ENCODE peak calls at places on chromosome 19, in five cellular contexts. J is progenitor cell of endocrine pancreas, C is glutamatergic neuron, K is K562, S is tibial artery. T is an unnamed sample.

GRCh38 chr19:6127716-6128335 is 7.6 kb upstream of the ACSBG2 start:
- DNase-seq in J (no peak), C (no peak), K (no peak), S (no peak), T (no peak)

GRCh38 chr19:56639217-56639616 is 3.7 kb upstream of the SMIM17 start:
- DNase-seq in J (no peak), C (no peak), K (peak; percentile 22), S (no peak), T (no peak)

GRCh38 chr19:34430738-34431625 is 2.8 kb downstream of the UBA2 start:
- DNase-seq in J (no peak), C (no peak), K (peak; percentile 61), S (no peak), T (peak; percentile 63)

GRCh38 chr19:31448221-31448657 is 99.0 kb upstream of the TSHZ3 start:
- DNase-seq in J (no peak), C (no peak), K (no peak), S (peak; percentile 21), T (no peak)

GRCh38 chr19:10927691-10928562 is 512 bp downstream of the YIPF2 start:
- DNase-seq in J (no peak), C (no peak), K (peak; percentile 72), S (no peak), T (peak; percentile 24)

GRCh38 chr19:43774103-43774939 is 6.5 kb downstream of the KCNN4 start:
- DNase-seq in J (peak; percentile 75), C (peak; percentile 87), K (peak; percentile 96), S (no peak), T (no peak)

GRCh38 chr19:42989851-42990250 is 36.4 kb downstream of the PSG11 start:
- DNase-seq in J (no peak), C (no peak), K (no peak), S (no peak), T (no peak)

GRCh38 chr19:33152178-33152577 is 20.3 kb downstream of the WDR88 start:
- DNase-seq in J (no peak), C (no peak), K (no peak), S (no peak), T (no peak)

GRCh38 chr19:1213391-1214286 is 8.1 kb downstream of the STK11 start:
- DNase-seq in J (no peak), C (peak; percentile 27), K (no peak), S (peak; percentile 72), T (peak; percentile 73)

GRCh38 chr19:39599116-39599515 is 3.2 kb upstream of the LGALS13 start:
- DNase-seq in J (peak; percentile 42), C (no peak), K (peak; percentile 25), S (no peak), T (peak; percentile 48)

GRCh38 chr19:55402509-55402908 is 5.1 kb downstream of the UBE2S start:
- DNase-seq in J (no peak), C (no peak), K (no peak), S (no peak), T (no peak)

GRCh38 chr19:8150998-8151397 is 1.6 kb upstream of the FBN3 start:
- DNase-seq in J (no peak), C (no peak), K (peak; percentile 9), S (no peak), T (no peak)

GRCh38 chr19:15252398-15253018 is 20.3 kb upstream of the EPHX3 start:
- DNase-seq in J (no peak), C (no peak), K (no peak), S (peak; percentile 52), T (peak; percentile 24)

GRCh38 chr19:33815410-33816340 is 19.0 kb downstream of the KCTD15 start:
- DNase-seq in J (no peak), C (no peak), K (no peak), S (peak; percentile 16), T (no peak)

GRCh38 chr19:4609878-4610511 is 29.3 kb upstream of the TNFAIP8L1 start:
- DNase-seq in J (no peak), C (peak; percentile 54), K (no peak), S (no peak), T (no peak)

GRCh38 chr19:5243878-5244277 is 96.7 kb downstream of the PTPRS start:
- DNase-seq in J (no peak), C (no peak), K (no peak), S (no peak), T (no peak)

GRCh38 chr19:37951816-37952210 is 44.8 kb downstream of the SIPA1L3 start:
- DNase-seq in J (no peak), C (no peak), K (no peak), S (no peak), T (no peak)

GRCh38 chr19:9797871-9798270 is 21.0 kb downstream of the FBXL12 start:
- DNase-seq in J (no peak), C (no peak), K (no peak), S (no peak), T (no peak)

GRCh38 chr19:7703332-7703731 is 1.4 kb upstream of the FCER2 start:
- DNase-seq in J (no peak), C (no peak), K (no peak), S (no peak), T (no peak)

GRCh38 chr19:10729406-10729805 is 11.5 kb downstream of the DNM2 start:
- DNase-seq in J (no peak), C (no peak), K (no peak), S (peak; percentile 35), T (no peak)

GRCh38 chr19:54257116-54257480 is at the start of gene LILRB5:
- DNase-seq in J (no peak), C (no peak), K (no peak), S (peak; percentile 48), T (no peak)

GRCh38 chr19:34976611-34977010 is 12.6 kb upstream of the ZNF792 start:
- DNase-seq in J (no peak), C (no peak), K (no peak), S (no peak), T (no peak)

GRCh38 chr19:11481777-11482383 is 1.0 kb upstream of the ELAVL3 start:
- DNase-seq in J (peak; percentile 48), C (peak; percentile 90), K (peak; percentile 95), S (peak; percentile 69), T (peak; percentile 96)

GRCh38 chr19:31372245-31372781 is 23.1 kb upstream of the TSHZ3 start:
- DNase-seq in J (no peak), C (no peak), K (no peak), S (no peak), T (peak; percentile 38)

GRCh38 chr19:55624109-55625003 is at the start of gene ZNF784:
- DNase-seq in J (peak; percentile 93), C (peak; percentile 96), K (peak; percentile 97), S (peak; percentile 91), T (peak; percentile 93)

GRCh38 chr19:539429-540030 is 4.3 kb upstream of the GZMM start:
- DNase-seq in J (no peak), C (no peak), K (peak; percentile 9), S (no peak), T (no peak)

GRCh38 chr19:40604647-40605200 is 3.6 kb downstream of the LTBP4 start:
- DNase-seq in J (no peak), C (no peak), K (peak; percentile 40), S (no peak), T (peak; percentile 44)

GRCh38 chr19:40603071-40603718 is 2.0 kb downstream of the LTBP4 start:
- DNase-seq in J (no peak), C (no peak), K (no peak), S (no peak), T (no peak)

GRCh38 chr19:40607311-40607871 is 6.2 kb downstream of the LTBP4 start:
- DNase-seq in J (no peak), C (no peak), K (no peak), S (no peak), T (no peak)

GRCh38 chr19:40603719-40604646 is 2.8 kb downstream of the LTBP4 start:
- DNase-seq in J (peak; percentile 89), C (peak; percentile 90), K (peak; percentile 76), S (peak; percentile 99), T (peak; percentile 99)

GRCh38 chr19:40605201-40605971 is 4.2 kb downstream of the LTBP4 start:
- DNase-seq in J (no peak), C (peak; percentile 60), K (peak; percentile 53), S (peak; percentile 66), T (peak; percentile 86)
- TF ChIP-seq CTCF in J (peak; percentile 8), C (peak; percentile 17), K (peak; percentile 53), S (no peak), T (no peak)

GRCh38 chr19:36060430-36060829 is 5.7 kb downstream of the WDR62 start:
- DNase-seq in J (no peak), C (peak; percentile 82), K (peak; percentile 42), S (no peak), T (peak; percentile 44)
- TF ChIP-seq CTCF in J (peak; percentile 49), C (peak; percentile 34), K (peak; percentile 72), S (peak; percentile 13), T (peak; percentile 41)

GRCh38 chr19:16605552-16605951 is 22.5 kb downstream of the MED26 start:
- DNase-seq in J (no peak), C (no peak), K (no peak), S (no peak), T (no peak)
- TF ChIP-seq CTCF in J (no peak), C (no peak), K (no peak), S (no peak), T (no peak)

GRCh38 chr19:3234800-3235199 is 10.3 kb downstream of the CELF5 start:
- DNase-seq in J (no peak), C (no peak), K (peak; percentile 62), S (no peak), T (peak; percentile 57)
- TF ChIP-seq CTCF in J (peak; percentile 36), C (no peak), K (peak; percentile 74), S (no peak), T (peak; percentile 38)

DNA sequence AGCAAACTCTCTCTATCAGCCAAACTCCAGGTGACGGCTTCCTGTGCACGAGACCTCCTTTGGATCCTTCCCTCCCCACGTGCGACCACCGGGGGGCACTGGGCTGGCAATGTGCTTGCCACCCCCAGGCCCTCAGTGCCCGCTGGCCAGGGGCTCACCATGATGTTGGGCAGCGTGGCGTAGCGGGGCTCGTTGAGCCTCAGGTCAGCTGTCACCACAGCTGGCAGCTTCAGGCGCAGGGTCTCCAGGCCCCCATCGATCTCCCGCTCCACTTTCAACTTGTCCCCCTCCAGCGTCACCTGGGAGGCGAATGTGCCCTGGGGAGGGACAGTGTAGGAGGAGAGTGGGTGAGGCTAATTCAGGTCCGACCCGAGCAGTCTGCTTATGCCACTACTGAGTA is 4.8 kb upstream of the VSIG10L start:
- DNase-seq in J (no peak), C (no peak), K (no peak), S (no peak), T (no peak)
- TF ChIP-seq CTCF in J (no peak), C (no peak), K (no peak), S (no peak), T (no peak)

GRCh38 chr19:49073514-49074378 is 1.2 kb upstream of the KCNA7 start:
- DNase-seq in J (no peak), C (peak; percentile 51), K (peak; percentile 79), S (no peak), T (peak; percentile 46)
- TF ChIP-seq CTCF in J (peak; percentile 22), C (no peak), K (peak; percentile 71), S (no peak), T (no peak)

T was measured in activated CD8-positive, alpha-beta T cell treated with anti-CD3 and anti-CD28 coated beads for 36 hours.